ENCODE peak calls at places on chromosomes 16 and 17, in five cellular contexts. D, L, O, V and W are unnamed samples.

GRCh38 chr16:49441366-49441780 is 67.8 kb downstream of the C16orf78 start:
- DNase-seq in O (no peak), L (no peak), V (no peak), D (peak; percentile 79), W (no peak)

GRCh38 chr17:17096438-17097178 is 54.4 kb downstream of the MPRIP start:
- DNase-seq in L (peak; percentile 59), V (peak; percentile 14), O (no peak), D (no peak), W (no peak)

GRCh38 chr17:20263595-20263994 is 203.7 kb downstream of the LGALS9B start:
- DNase-seq in V (peak; percentile 78), L (peak; percentile 61), D (peak; percentile 21), O (no peak), W (peak; percentile 24)

GRCh38 chr17:75683467-75684041 is 16.4 kb downstream of the SAP30BP start:
- DNase-seq in V (peak; percentile 74), O (peak; percentile 81), L (peak; percentile 80), D (no peak), W (peak; percentile 75)

GRCh38 chr16:49183911-49184310 is 97.7 kb downstream of the CBLN1 start:
- DNase-seq in O (peak; percentile 5), V (no peak), D (peak; percentile 81), L (no peak), W (no peak)

GRCh38 chr16:88782454-88783390 is 2.3 kb downstream of the PIEZO1 start:
- DNase-seq in D (no peak), O (no peak), L (peak; percentile 84), V (peak; percentile 74), W (peak; percentile 47)

GRCh38 chr17:58756246-58757161 is 850 bp downstream of the PPM1E start:
- DNase-seq in D (peak; percentile 48), L (no peak), V (peak; percentile 2), O (no peak), W (no peak)

GRCh38 chr16:80938035-80938927 is 68.4 kb downstream of the CMC2 start:
- DNase-seq in L (peak; percentile 94), D (peak; percentile 70), V (peak; percentile 100), O (no peak), W (peak; percentile 96)

GRCh38 chr16:85151603-85152413 is 39.5 kb upstream of the CIBAR2 start:
- DNase-seq in D (no peak), L (peak; percentile 78), O (no peak), V (peak; percentile 69), W (peak; percentile 58)

GRCh38 chr17:17028059-17028877 is 14.0 kb upstream of the MPRIP start:
- DNase-seq in V (peak; percentile 91), O (peak; percentile 99), D (peak; percentile 69), L (peak; percentile 35), W (peak; percentile 69)

GRCh38 chr17:45246861-45247428 is 14.9 kb downstream of the SPATA32 start:
- DNase-seq in O (peak; percentile 74), D (peak; percentile 83), L (peak; percentile 14), V (no peak), W (no peak)

GRCh38 chr16:22888791-22889190 is 74.8 kb downstream of the HS3ST2 start:
- DNase-seq in D (peak; percentile 48), V (no peak), L (peak; percentile 3), O (no peak), W (no peak)

GRCh38 chr17:79594271-79594670 is 16.6 kb downstream of the RBFOX3 start:
- DNase-seq in V (no peak), D (no peak), O (no peak), L (no peak), W (no peak)

GRCh38 chr16:67198238-67198734 is 645 bp upstream of the ELMO3 start:
- DNase-seq in D (peak; percentile 68), O (peak; percentile 93), V (no peak), L (peak; percentile 29), W (no peak)

GRCh38 chr17:8413938-8414337 is 16.3 kb upstream of the RNF222 start:
- DNase-seq in L (no peak), O (no peak), V (no peak), D (no peak), W (no peak)

GRCh38 chr16:30533748-30534367 is 800 bp downstream of the ZNF747 start:
- DNase-seq in D (no peak), V (no peak), L (no peak), O (no peak), W (no peak)

GRCh38 chr16:57093845-57094564 is 1.6 kb downstream of the CPNE2 start:
- DNase-seq in D (no peak), O (no peak), L (no peak), V (no peak), W (no peak)

GRCh38 chr16:52435573-52435972 is 111.4 kb downstream of the TOX3 start:
- DNase-seq in O (no peak), V (no peak), L (no peak), D (no peak), W (no peak)

GRCh38 chr17:65593092-65593869 is 31.8 kb upstream of the AXIN2 start:
- DNase-seq in L (no peak), O (no peak), D (no peak), V (no peak), W (no peak)

GRCh38 chr17:44940768-44941167 is 6.8 kb downstream of the KIF18B start:
- DNase-seq in O (no peak), L (no peak), D (no peak), V (no peak), W (no peak)

GRCh38 chr17:12180644-12181261 is 160.1 kb downstream of the MAP2K4 start:
- DNase-seq in L (peak; percentile 79), V (peak; percentile 14), O (peak; percentile 27), D (peak; percentile 78), W (peak; percentile 54)

GRCh38 chr17:48004973-48005372 is 32.6 kb downstream of the COPZ2 start:
- DNase-seq in L (no peak), V (no peak), O (no peak), D (no peak), W (no peak)
- H3K27ac ChIP-seq in L (no peak overlapping the region), V (no peak overlapping the region), O (no peak overlapping the region), D (no peak overlapping the region), W (no peak overlapping the region)

GRCh38 chr17:2040219-2040827 is 1.5 kb upstream of the OVCA2 start:
- DNase-seq in O (no peak), L (no peak), V (no peak), D (no peak), W (no peak)

GRCh38 chr17:2042355-2042929 is 620 bp downstream of the OVCA2 start:
- DNase-seq in L (no peak), O (peak; percentile 55), V (no peak), D (peak; percentile 46), W (no peak)

GRCh38 chr17:2040942-2041560 is 771 bp upstream of the OVCA2 start:
- DNase-seq in V (no peak), D (no peak), O (no peak), L (no peak), W (no peak)

GRCh38 chr17:2043785-2044184 is 2.0 kb downstream of the OVCA2 start:
- DNase-seq in V (peak; percentile 75), D (no peak), L (peak; percentile 80), O (peak; percentile 52), W (no peak)

DNA sequence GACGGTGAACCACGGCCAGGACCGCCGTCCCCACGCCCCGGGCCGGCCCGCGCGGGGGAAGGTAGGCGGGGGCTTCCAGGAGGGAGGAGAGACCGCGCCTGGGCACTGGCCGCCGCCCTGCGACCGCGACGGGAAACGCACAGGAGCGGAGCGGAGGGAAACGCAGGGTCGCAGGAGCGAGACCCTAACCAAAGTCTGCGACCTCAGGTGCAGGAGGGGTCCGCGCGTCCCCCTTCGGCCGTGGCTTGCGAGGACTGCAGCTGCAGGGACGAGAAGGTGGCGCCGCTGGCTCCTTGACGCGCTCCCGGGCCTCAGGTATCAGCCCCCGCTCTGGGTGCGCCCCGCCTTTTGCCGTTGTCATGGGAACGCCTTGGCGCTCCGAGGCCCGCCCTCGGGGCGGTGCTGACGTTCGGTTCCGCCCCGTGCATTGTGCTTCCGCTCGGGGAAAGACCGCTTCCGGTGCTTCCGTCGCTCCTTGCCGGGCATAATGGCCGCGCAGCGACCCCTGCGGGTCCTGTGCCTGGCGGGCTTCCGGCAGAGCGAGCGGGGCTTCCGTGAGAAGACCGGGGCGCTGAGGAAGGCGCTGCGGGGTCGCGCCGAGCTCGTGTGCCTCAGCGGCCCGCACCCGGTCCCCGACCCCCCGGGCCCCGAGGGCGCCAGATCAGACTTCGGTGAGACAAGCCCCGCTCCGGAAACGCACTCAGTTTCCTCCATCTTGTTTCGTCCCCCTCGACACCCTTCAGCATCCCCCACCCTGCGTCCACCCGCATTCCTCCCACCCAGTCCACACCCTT is at the start of gene OVCA2:
- DNase-seq in L (peak; percentile 92), O (peak; percentile 94), D (peak; percentile 98), V (peak; percentile 83), W (peak; percentile 87)
- TF ChIP-seq CTCF in L (peak; percentile 71), O (peak; percentile 47), D (peak; percentile 70), V (peak; percentile 21), W (peak; percentile 59)

GRCh38 chr16:89873822-89874689 is 664 bp downstream of the TCF25 start:
- DNase-seq in L (peak; percentile 95), D (peak; percentile 96), V (peak; percentile 77), O (peak; percentile 77), W (peak; percentile 88)
- H3K27ac ChIP-seq in L (peak overlapping the region; percentile 98), D (peak overlapping the region; percentile 100), V (peak overlapping the region; percentile 100), O (peak overlapping the region; percentile 99), W (peak overlapping the region; percentile 99)

DNA sequence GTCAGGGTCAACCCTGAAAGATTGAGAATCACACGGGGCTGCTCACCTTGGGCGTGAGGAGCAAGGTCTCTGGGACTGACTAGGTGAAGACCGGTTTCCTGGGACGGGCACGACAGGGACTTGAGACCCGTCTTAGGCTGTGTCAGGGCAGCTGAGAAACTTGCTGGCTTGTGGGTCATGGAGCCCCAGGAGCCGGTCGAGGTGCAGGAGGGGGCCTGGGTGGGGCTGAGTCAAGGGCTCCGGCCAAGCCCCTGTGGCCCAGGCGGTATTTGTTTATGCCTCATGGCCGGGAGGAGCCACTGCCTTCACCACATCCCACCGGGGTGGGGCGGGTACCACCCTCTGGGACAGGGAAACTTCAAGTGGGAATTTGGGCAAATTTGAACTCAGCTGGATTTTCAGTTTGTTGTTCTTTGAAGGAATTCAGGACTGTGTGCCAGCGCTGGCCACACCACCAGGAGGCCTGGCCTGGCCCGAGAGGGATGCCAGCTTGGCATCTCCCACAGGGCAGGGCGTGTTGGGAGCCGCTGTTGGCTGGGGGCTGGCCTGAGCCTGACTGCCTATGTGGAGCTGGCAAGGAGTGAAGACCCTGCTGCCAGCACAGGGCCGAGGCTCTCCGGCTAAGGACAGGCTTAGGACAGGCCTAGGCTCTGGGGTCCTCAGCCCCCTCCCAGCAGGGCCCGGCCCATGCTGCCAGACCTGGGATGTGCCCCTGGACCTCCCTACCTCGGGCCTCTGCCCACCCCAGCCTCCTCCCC is 116.1 kb downstream of the METRNL start:
- DNase-seq in O (no peak), D (no peak), V (no peak), L (no peak), W (no peak)
- TF ChIP-seq CTCF in O (no peak), D (no peak), V (no peak), L (no peak), W (peak; percentile 31)

DNA sequence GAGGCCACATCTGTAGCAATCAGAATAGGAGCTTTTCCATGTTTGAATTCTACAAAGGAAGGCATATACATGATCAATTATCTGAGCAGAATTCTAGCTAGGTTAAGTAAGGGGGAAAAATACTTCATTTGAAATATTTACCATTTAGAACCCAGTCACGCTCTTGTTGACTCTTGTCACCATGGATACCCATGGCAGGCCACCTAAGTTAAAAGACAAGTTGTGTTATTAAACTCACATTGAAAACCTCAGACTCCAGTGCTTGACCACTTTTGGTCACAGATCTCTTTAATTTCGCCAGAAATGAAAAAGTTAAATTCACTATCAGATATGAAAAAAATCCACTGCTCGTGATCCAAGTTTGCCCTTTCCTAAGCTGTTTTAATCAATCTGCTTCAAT is 4.1 kb downstream of the DDX5 start:
- DNase-seq in V (no peak), L (no peak), O (no peak), D (no peak), W (no peak)
- H3K27ac ChIP-seq in V (peak overlapping the region; percentile 3), L (no peak overlapping the region), O (no peak overlapping the region), D (peak overlapping the region; percentile 23), W (peak overlapping the region; percentile 5)